ENCODE peak calls at places on chromosomes 3 and 15, in ten cellular contexts. C is heart right ventricle, R is WTC11, N is LNCaP clone FGC, Y is fibroblast of mammary gland, P is progenitor cell of endocrine pancreas, I is colonic mucosa, B is breast epithelium, Q is astrocyte, X is ascending aorta. U is an unnamed sample.

GRCh38 chr3:63974451-63974850 is 48.8 kb downstream of the PSMD6 start:
- DNase-seq in C (no peak), R (no peak), N (no peak), Y (no peak), P (no peak), I (no peak), B (no peak), Q (no peak), X (no peak), U (no peak)

GRCh38 chr3:33062814-33063346 is 34.1 kb downstream of the GLB1 start:
- DNase-seq in C (no peak), R (no peak), N (no peak), Y (peak), P (no peak), I (no peak), B (no peak), Q (no peak), X (no peak), U (no peak)

GRCh38 chr3:35322070-35322469 is 317.3 kb upstream of the ARPP21 start:
- DNase-seq in C (no peak), R (no peak), N (no peak), Y (peak), P (no peak), I (no peak), B (no peak), Q (no peak), X (no peak), U (no peak)

GRCh38 chr3:51778554-51778953 is 483 bp downstream of the IQCF6 start:
- DNase-seq in C (no peak), R (no peak), N (no peak), Y (no peak), P (no peak), I (no peak), B (no peak), Q (no peak), X (no peak), U (no peak)

GRCh38 chr15:32849769-32850668 is 132.2 kb downstream of the GREM1 start:
- DNase-seq in C (no peak), R (no peak), N (no peak), Y (peak), P (no peak), I (no peak), B (no peak), Q (peak), X (no peak), U (no peak)

GRCh38 chr15:50135123-50135541 is 16.1 kb upstream of the ATP8B4 start:
- DNase-seq in C (no peak), R (no peak), N (no peak), Y (peak), P (no peak), I (no peak), B (no peak), Q (peak), X (no peak), U (no peak)

GRCh38 chr3:40124918-40125317 is 184.6 kb upstream of the EIF1B start:
- DNase-seq in C (no peak), R (no peak), N (no peak), Y (no peak), P (no peak), I (no peak), B (no peak), Q (no peak), X (no peak), U (no peak)

GRCh38 chr15:75904241-75904631 is 558 bp downstream of the FBXO22 start:
- DNase-seq in C (peak), R (peak), N (no peak), Y (peak), P (peak), I (peak), B (no peak), Q (peak), X (peak), U (no peak)

GRCh38 chr3:153621988-153622387 is 460.0 kb downstream of the RAP2B start:
- DNase-seq in C (no peak), R (no peak), N (no peak), Y (no peak), P (no peak), I (no peak), B (no peak), Q (no peak), X (no peak), U (no peak)

GRCh38 chr15:65303687-65304392 is 637 bp upstream of the RNU5B-1 start:
- DNase-seq in C (peak), R (peak), N (no peak), Y (peak), P (no peak), I (peak), B (peak), Q (peak), X (peak), U (peak)

GRCh38 chr3:9770276-9770812 is 597 bp upstream of the CAMK1 start:
- DNase-seq in C (peak), R (no peak), N (peak), Y (peak), P (no peak), I (peak), B (peak), Q (no peak), X (peak), U (no peak)

GRCh38 chr3:107432013-107432515 is 54.8 kb downstream of the CCDC54 start:
- DNase-seq in C (no peak), R (no peak), N (no peak), Y (peak), P (no peak), I (peak), B (no peak), Q (peak), X (no peak), U (no peak)

GRCh38 chr15:40939909-40940801 is 11.0 kb downstream of the DLL4 start:
- DNase-seq in C (peak), R (no peak), N (no peak), Y (no peak), P (no peak), I (no peak), B (no peak), Q (no peak), X (no peak), U (no peak)

GRCh38 chr3:29333520-29333919 is 52.6 kb downstream of the RBMS3 start:
- DNase-seq in C (no peak), R (no peak), N (no peak), Y (peak), P (no peak), I (no peak), B (no peak), Q (no peak), X (no peak), U (no peak)

GRCh38 chr3:46693038-46693896 is at the start of gene ALS2CL:
- DNase-seq in C (peak), R (peak), N (no peak), Y (no peak), P (peak), I (peak), B (peak), Q (no peak), X (peak), U (peak)

GRCh38 chr3:30587876-30588275 is 18.5 kb upstream of the TGFBR2 start:
- DNase-seq in C (no peak), R (no peak), N (no peak), Y (no peak), P (no peak), I (no peak), B (no peak), Q (no peak), X (no peak), U (no peak)

GRCh38 chr15:37289109-37289765 is 188.9 kb upstream of the MEIS2 start:
- DNase-seq in C (no peak), R (peak), N (no peak), Y (peak), P (no peak), I (no peak), B (no peak), Q (no peak), X (no peak), U (no peak)

GRCh38 chr3:159840900-159841299 is 147.7 kb upstream of the IL12A start:
- DNase-seq in C (no peak), R (no peak), N (no peak), Y (peak), P (no peak), I (no peak), B (no peak), Q (no peak), X (no peak), U (no peak)

GRCh38 chr15:81235781-81236507 is 39.3 kb downstream of the IL16 start:
- DNase-seq in C (no peak), R (no peak), N (no peak), Y (peak), P (no peak), I (no peak), B (no peak), Q (peak), X (no peak), U (no peak)

GRCh38 chr3:158718490-158719170 is 13.6 kb downstream of the RARRES1 start:
- DNase-seq in C (no peak), R (no peak), N (no peak), Y (peak), P (no peak), I (peak), B (no peak), Q (peak), X (no peak), U (no peak)

GRCh38 chr3:194270627-194271458 is 80.3 kb downstream of the CPN2 start:
- DNase-seq in C (peak), R (peak), N (peak), Y (peak), P (no peak), I (peak), B (peak), Q (peak), X (peak), U (no peak)

GRCh38 chr3:179551383-179551782 is 11.3 kb upstream of the ACTL6A start:
- DNase-seq in C (no peak), R (no peak), N (no peak), Y (no peak), P (no peak), I (no peak), B (no peak), Q (no peak), X (no peak), U (no peak)

GRCh38 chr3:117141821-117142220 is 432.2 kb downstream of the TUSC7 start:
- DNase-seq in C (no peak), R (no peak), N (peak), Y (no peak), P (no peak), I (no peak), B (no peak), Q (no peak), X (no peak), U (no peak)

GRCh38 chr3:48467473-48468267 is 21.1 kb downstream of the ATRIP start:
- DNase-seq in C (no peak), R (no peak), N (no peak), Y (no peak), P (no peak), I (no peak), B (no peak), Q (no peak), X (no peak), U (no peak)

GRCh38 chr3:126851934-126852333 is 131.0 kb upstream of the PLXNA1 start:
- DNase-seq in C (no peak), R (no peak), N (no peak), Y (no peak), P (no peak), I (no peak), B (no peak), Q (no peak), X (peak), U (no peak)

GRCh38 chr3:36579746-36580145 is 184.6 kb downstream of the DCLK3 start:
- DNase-seq in C (no peak), R (no peak), N (no peak), Y (peak), P (no peak), I (no peak), B (no peak), Q (no peak), X (no peak), U (no peak)

GRCh38 chr3:184748219-184749135 is 36.6 kb upstream of the MAGEF1 start:
- DNase-seq in C (no peak), R (peak), N (peak), Y (peak), P (no peak), I (no peak), B (no peak), Q (no peak), X (no peak), U (no peak)

GRCh38 chr3:3200632-3201212 is 21.2 kb upstream of the CRBN start:
- DNase-seq in C (peak), R (peak), N (peak), Y (peak), P (peak), I (peak), B (no peak), Q (peak), X (peak), U (no peak)

GRCh38 chr3:43686700-43687498 is 3.8 kb upstream of the ABHD5 start:
- DNase-seq in C (no peak), R (no peak), N (no peak), Y (no peak), P (no peak), I (no peak), B (no peak), Q (no peak), X (no peak), U (no peak)

DNA sequence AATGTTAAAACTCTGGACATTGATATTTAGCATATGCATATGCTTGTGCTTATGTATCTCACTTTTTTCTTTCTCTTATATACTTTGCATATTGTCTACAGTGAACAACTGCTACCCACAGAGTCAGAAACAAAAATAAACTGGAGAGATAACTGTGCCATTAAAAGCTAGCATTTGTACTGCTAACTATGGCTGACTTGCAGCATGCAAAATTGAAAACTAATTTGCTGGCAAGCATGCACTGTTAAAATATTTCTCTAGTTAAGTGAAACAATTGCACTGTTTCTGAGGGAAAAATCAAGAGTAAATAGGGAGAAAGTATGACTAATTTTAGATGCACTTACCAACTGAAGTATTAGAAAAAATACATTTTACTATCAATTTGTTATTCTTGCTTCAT is 177.8 kb downstream of the CBLB start:
- DNase-seq in C (no peak), R (no peak), N (no peak), Y (no peak), P (no peak), I (no peak), B (no peak), Q (peak), X (no peak), U (no peak)
- TF ChIP-seq CTCF in C (no peak), R (no peak), N (no peak), Y (no peak), P (no peak), I (no peak), B (no peak), Q (no peak), X (no peak), U (no peak)

GRCh38 chr15:88612186-88612796 is 8.8 kb upstream of the AEN start:
- DNase-seq in C (no peak), R (no peak), N (no peak), Y (no peak), P (no peak), I (no peak), B (no peak), Q (no peak), X (no peak), U (no peak)

GRCh38 chr15:88608607-88609181 is 12.4 kb upstream of the AEN start:
- DNase-seq in C (no peak), R (no peak), N (no peak), Y (no peak), P (no peak), I (no peak), B (no peak), Q (no peak), X (no peak), U (no peak)

GRCh38 chr15:88613074-88613944 is 7.8 kb upstream of the AEN start:
- DNase-seq in C (no peak), R (peak), N (no peak), Y (no peak), P (no peak), I (no peak), B (no peak), Q (peak), X (no peak), U (no peak)

GRCh38 chr15:88609344-88609743 is 11.8 kb upstream of the AEN start:
- DNase-seq in C (no peak), R (no peak), N (no peak), Y (no peak), P (no peak), I (no peak), B (no peak), Q (no peak), X (no peak), U (no peak)

DNA sequence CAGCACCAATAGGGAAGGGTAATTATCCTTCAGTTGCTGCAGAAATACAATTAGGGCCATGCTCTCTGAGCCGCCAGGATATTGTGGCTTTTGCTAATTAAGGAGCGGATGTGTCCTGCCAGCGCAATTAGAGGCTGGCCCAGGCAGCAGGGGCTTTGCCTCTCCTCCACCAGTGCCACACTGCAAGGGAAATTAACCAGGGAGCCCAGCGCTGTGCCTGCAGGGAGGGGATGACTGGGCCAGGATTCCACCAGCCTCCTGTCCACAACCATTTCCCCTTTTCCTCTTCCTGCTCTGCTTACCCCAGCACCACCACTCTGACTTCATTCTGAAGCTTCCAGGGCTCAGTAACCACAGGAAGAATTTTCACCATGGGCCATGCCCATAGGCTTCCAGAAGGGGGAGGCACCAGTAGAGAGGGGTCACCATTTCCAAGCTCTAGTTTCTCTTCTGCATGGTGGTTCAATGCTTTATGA is 10.3 kb upstream of the AEN start:
- DNase-seq in C (no peak), R (no peak), N (no peak), Y (no peak), P (no peak), I (no peak), B (no peak), Q (no peak), X (no peak), U (no peak)
- TF ChIP-seq CTCF in C (no peak), R (no peak), N (no peak), Y (no peak), P (peak), I (no peak), B (no peak), Q (no peak), X (no peak), U (no peak)

DNA sequence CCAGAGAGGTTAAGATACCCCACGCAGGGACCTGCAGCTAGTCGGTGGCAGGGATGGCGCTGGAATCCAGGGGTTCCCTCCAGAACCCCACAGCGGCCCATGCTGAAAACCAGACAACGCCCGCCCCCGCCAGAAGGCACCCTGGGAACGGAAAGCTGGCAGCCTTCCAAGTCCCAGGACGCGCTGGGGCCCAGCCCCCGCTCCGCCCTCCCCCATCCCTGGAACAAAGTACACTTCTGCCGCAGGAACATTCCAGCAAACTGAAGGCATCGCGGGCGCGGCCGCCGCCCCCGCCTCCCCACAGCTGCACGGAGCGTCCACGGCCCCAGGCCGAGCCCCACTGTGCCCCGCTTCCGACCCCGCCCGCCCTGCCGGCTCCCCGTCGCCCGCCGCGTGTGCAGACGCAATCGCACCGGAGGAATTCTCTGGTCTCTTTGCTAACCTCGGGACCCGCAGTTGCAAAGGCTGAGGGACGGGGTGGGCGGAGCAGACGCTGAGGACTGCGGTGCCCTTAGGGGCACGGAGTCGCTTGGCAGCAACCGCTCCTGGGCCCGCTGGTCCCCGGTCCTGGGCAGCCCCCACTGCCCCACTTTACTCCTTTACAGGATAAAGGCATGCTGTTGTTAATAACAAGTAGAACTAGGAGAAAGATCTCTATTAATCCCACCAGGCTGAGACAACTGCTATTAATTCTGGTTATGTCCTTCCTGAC is 44.8 kb upstream of the RNU6-1 start:
- DNase-seq in C (peak), R (peak), N (no peak), Y (peak), P (peak), I (peak), B (peak), Q (peak), X (peak), U (peak)
- TF ChIP-seq CTCF in C (no peak), R (no peak), N (no peak), Y (no peak), P (no peak), I (no peak), B (no peak), Q (no peak), X (no peak), U (no peak)

DNA sequence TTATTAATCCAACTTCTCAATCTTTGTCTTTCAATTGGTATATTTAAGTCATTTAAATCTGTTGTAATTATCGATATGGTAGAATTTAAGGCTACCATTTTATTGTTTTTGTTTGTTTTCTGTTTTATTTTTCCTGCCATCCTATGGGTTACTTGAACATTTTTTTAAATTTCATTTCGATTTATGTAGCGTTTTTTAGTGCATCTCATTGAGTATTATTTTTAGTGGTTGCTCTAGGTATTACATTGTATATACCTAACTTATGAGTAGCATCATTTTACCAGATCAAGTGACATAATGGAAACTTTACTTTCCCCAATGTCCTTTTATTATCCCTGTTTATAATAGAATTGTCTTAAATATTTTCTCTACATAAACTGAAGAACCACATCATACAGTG is 247.5 kb upstream of the MRPL3 start:
- DNase-seq in C (no peak), R (no peak), N (no peak), Y (no peak), P (no peak), I (no peak), B (no peak), Q (no peak), X (no peak), U (no peak)
- TF ChIP-seq CTCF in C (peak), R (no peak), N (no peak), Y (no peak), P (peak), I (no peak), B (no peak), Q (no peak), X (no peak), U (no peak)

GRCh38 chr3:129687586-129688125 is 81.2 kb upstream of the PLXND1 start:
- DNase-seq in C (no peak), R (no peak), N (no peak), Y (no peak), P (no peak), I (no peak), B (no peak), Q (peak), X (no peak), U (no peak)

GRCh38 chr3:129689036-129689435 is 82.6 kb upstream of the PLXND1 start:
- DNase-seq in C (no peak), R (no peak), N (no peak), Y (no peak), P (no peak), I (no peak), B (no peak), Q (no peak), X (no peak), U (no peak)

GRCh38 chr3:129686941-129687340 is 80.5 kb upstream of the PLXND1 start:
- DNase-seq in C (no peak), R (no peak), N (peak), Y (no peak), P (no peak), I (no peak), B (no peak), Q (peak), X (no peak), U (no peak)

GRCh38 chr3:129690406-129690805 is 83.9 kb upstream of the PLXND1 start:
- DNase-seq in C (peak), R (no peak), N (peak), Y (peak), P (no peak), I (peak), B (no peak), Q (peak), X (no peak), U (no peak)

DNA sequence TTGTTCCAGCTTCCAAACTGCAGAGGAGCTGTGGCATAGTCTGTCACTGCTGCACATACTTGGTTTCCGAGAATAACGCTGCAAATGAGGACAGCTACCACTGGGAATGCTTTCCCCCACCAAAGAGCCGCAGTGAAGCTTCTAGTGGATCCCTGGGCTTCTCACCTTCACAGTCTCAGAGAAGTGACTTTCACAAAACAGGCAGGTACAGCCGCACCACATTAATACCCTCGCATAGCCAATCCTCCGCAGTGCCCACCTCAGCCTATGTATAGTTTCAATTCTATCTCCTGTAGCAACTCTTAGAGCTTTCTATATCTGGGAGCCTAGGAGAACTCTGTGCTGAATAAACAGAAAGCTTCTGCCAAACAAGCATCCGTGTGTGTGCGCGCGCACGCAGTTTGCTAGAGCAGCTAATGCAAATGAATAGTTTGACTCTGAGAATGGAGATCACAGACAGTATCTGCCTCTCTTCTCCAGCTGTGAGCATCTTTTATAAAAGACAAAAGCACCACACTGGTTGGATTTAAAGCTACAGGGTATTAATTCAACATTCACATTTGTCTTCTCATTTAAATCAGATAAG is 81.9 kb upstream of the PLXND1 start:
- DNase-seq in C (peak), R (peak), N (peak), Y (peak), P (no peak), I (peak), B (peak), Q (peak), X (peak), U (no peak)
- TF ChIP-seq CTCF in C (no peak), R (no peak), N (no peak), Y (no peak), P (no peak), I (no peak), B (no peak), Q (no peak), X (no peak), U (no peak)

U was measured in activated B cell treated with CpG ODN at 0.5 μM for 24 hours.